ENCODE peak calls at places on chromosomes 11 and 22, in eight cellular contexts. X is body of pancreas; R is CD8-positive, alpha-beta T cell; T is OCI-LY7; K is AG04450; F is right lobe of liver; U is Panc1; N is coronary artery. H is an unnamed sample.

GRCh38 chr11:47616726-47617416 is 22.7 kb upstream of the C1QTNF4 start:
- DNase-seq in X (peak), R (no peak), T (peak), K (peak), F (no peak), U (peak), N (no peak), H (peak)

GRCh38 chr11:28383471-28383870 is 275.3 kb downstream of the METTL15 start:
- DNase-seq in X (no peak), R (no peak), T (no peak), K (no peak), F (no peak), U (no peak), N (no peak), H (no peak)

GRCh38 chr22:40289991-40290459 is 56.3 kb upstream of the ADSL start:
- DNase-seq in X (no peak), R (peak), T (no peak), K (no peak), F (no peak), U (no peak), N (no peak), H (no peak)

GRCh38 chr11:7655253-7656217 is 17.8 kb downstream of the CYB5R2 start:
- DNase-seq in X (no peak), R (no peak), T (no peak), K (no peak), F (no peak), U (no peak), N (peak), H (no peak)

GRCh38 chr22:40345801-40346177 is 511 bp upstream of the ADSL start:
- DNase-seq in X (peak), R (peak), T (peak), K (no peak), F (no peak), U (no peak), N (no peak), H (peak)

GRCh38 chr11:110712643-110713468 is 619 bp upstream of the ARHGAP20 start:
- DNase-seq in X (no peak), R (no peak), T (no peak), K (no peak), F (peak), U (no peak), N (peak), H (peak)

GRCh38 chr22:33806191-33806590 is 114.1 kb downstream of the LARGE1 start:
- DNase-seq in X (no peak), R (no peak), T (peak), K (no peak), F (peak), U (no peak), N (no peak), H (no peak)

GRCh38 chr11:7605544-7605943 is 67.8 kb downstream of the CYB5R2 start:
- DNase-seq in X (no peak), R (no peak), T (no peak), K (no peak), F (no peak), U (no peak), N (no peak), H (no peak)

GRCh38 chr11:12069053-12069676 is 41.2 kb upstream of the MICAL2 start:
- DNase-seq in X (no peak), R (no peak), T (no peak), K (no peak), F (no peak), U (no peak), N (no peak), H (no peak)

GRCh38 chr22:44448271-44448780 is 49.7 kb downstream of the RTL6 start:
- DNase-seq in X (peak), R (no peak), T (no peak), K (peak), F (no peak), U (peak), N (no peak), H (no peak)

GRCh38 chr22:29146771-29147170 is 58.9 kb upstream of the EMID1 start:
- DNase-seq in X (no peak), R (no peak), T (no peak), K (no peak), F (no peak), U (no peak), N (peak), H (no peak)

GRCh38 chr11:134037093-134037908 is 31.6 kb upstream of the JAM3 start:
- DNase-seq in X (peak), R (peak), T (no peak), K (peak), F (peak), U (no peak), N (no peak), H (peak)

GRCh38 chr11:63503492-63503891 is 2.4 kb upstream of the LGALS12 start:
- DNase-seq in X (no peak), R (no peak), T (no peak), K (no peak), F (no peak), U (no peak), N (no peak), H (no peak)

GRCh38 chr22:41501209-41501608 is 32.3 kb downstream of the ACO2 start:
- DNase-seq in X (no peak), R (no peak), T (peak), K (no peak), F (no peak), U (no peak), N (no peak), H (no peak)

GRCh38 chr22:43185860-43186261 is 1.1 kb downstream of the TTLL12 start:
- DNase-seq in X (peak), R (no peak), T (peak), K (no peak), F (peak), U (no peak), N (no peak), H (peak)

GRCh38 chr22:31056986-31057599 is 24.0 kb upstream of the SMTN start:
- DNase-seq in X (no peak), R (no peak), T (no peak), K (no peak), F (no peak), U (no peak), N (no peak), H (no peak)

GRCh38 chr11:74478877-74479276 is 11.5 kb upstream of the KCNE3 start:
- DNase-seq in X (no peak), R (no peak), T (no peak), K (no peak), F (no peak), U (no peak), N (no peak), H (no peak)

GRCh38 chr11:122634507-122634906 is 21.0 kb upstream of the UBASH3B start:
- DNase-seq in X (no peak), R (no peak), T (peak), K (no peak), F (no peak), U (no peak), N (no peak), H (peak)

GRCh38 chr11:125479113-125479512 is 17.0 kb downstream of the FEZ1 start:
- DNase-seq in X (no peak), R (no peak), T (no peak), K (no peak), F (no peak), U (no peak), N (no peak), H (no peak)

GRCh38 chr11:69939551-69940245 is 120.5 kb upstream of the FGF3 start:
- DNase-seq in X (peak), R (no peak), T (no peak), K (no peak), F (peak), U (no peak), N (peak), H (no peak)

GRCh38 chr22:29331213-29331612 is 15.7 kb upstream of the RASL10A start:
- DNase-seq in X (no peak), R (no peak), T (no peak), K (no peak), F (no peak), U (no peak), N (no peak), H (no peak)

GRCh38 chr11:3106736-3107524 is 49.7 kb upstream of the CARS1 start:
- DNase-seq in X (peak), R (no peak), T (no peak), K (no peak), F (peak), U (no peak), N (peak), H (peak)

GRCh38 chr22:25060522-25061071 is 108.1 kb downstream of the KIAA1671 start:
- DNase-seq in X (no peak), R (peak), T (no peak), K (no peak), F (no peak), U (no peak), N (no peak), H (no peak)
- TF ChIP-seq CTCF in X (no peak), R (peak), T (peak), K (no peak), F (peak), U (no peak), N (peak), H (peak)

GRCh38 chr11:65593518-65594414 is 1.8 kb downstream of the KCNK7 start:
- DNase-seq in X (no peak), R (peak), T (peak), K (no peak), F (peak), U (no peak), N (no peak), H (peak)
- TF ChIP-seq CTCF in X (peak), R (peak), T (peak), K (peak), F (peak), U (peak), N (peak), H (peak)

GRCh38 chr22:35378547-35379078 is 2.3 kb upstream of the HMOX1 start:
- DNase-seq in X (no peak), R (no peak), T (no peak), K (no peak), F (no peak), U (no peak), N (no peak), H (no peak)

GRCh38 chr22:35381424-35381772 is 502 bp downstream of the HMOX1 start:
- DNase-seq in X (no peak), R (no peak), T (no peak), K (no peak), F (no peak), U (no peak), N (no peak), H (no peak)

GRCh38 chr22:35379146-35379993 is 1.5 kb upstream of the HMOX1 start:
- DNase-seq in X (no peak), R (no peak), T (no peak), K (no peak), F (no peak), U (no peak), N (no peak), H (no peak)

GRCh38 chr22:35380013-35380412 is 883 bp upstream of the HMOX1 start:
- DNase-seq in X (no peak), R (no peak), T (no peak), K (no peak), F (no peak), U (no peak), N (no peak), H (no peak)

GRCh38 chr22:35380537-35381423 is at the start of gene HMOX1:
- DNase-seq in X (peak), R (peak), T (peak), K (peak), F (peak), U (no peak), N (peak), H (peak)
- TF ChIP-seq CTCF in X (no peak), R (no peak), T (no peak), K (no peak), F (no peak), U (no peak), N (no peak), H (no peak)

GRCh38 chr11:119673389-119674336 is 55.3 kb downstream of the NECTIN1 start:
- DNase-seq in X (no peak), R (no peak), T (peak), K (no peak), F (no peak), U (no peak), N (no peak), H (no peak)
- TF ChIP-seq CTCF in X (no peak), R (no peak), T (peak), K (no peak), F (peak), U (no peak), N (no peak), H (no peak)

GRCh38 chr11:72250661-72251465 is 6.9 kb upstream of the PHOX2A start:
- DNase-seq in X (no peak), R (no peak), T (no peak), K (no peak), F (no peak), U (no peak), N (no peak), H (no peak)
- TF ChIP-seq CTCF in X (no peak), R (no peak), T (no peak), K (no peak), F (no peak), U (no peak), N (no peak), H (no peak)

GRCh38 chr11:62054484-62055121 is 69.2 kb upstream of the INCENP start:
- DNase-seq in X (peak), R (no peak), T (peak), K (no peak), F (no peak), U (peak), N (no peak), H (no peak)
- TF ChIP-seq CTCF in X (no peak), R (no peak), T (peak), K (peak), F (peak), U (peak), N (no peak), H (peak)

GRCh38 chr11:115985896-115986295 is 481.7 kb upstream of the CADM1 start:
- DNase-seq in X (no peak), R (no peak), T (no peak), K (no peak), F (no peak), U (no peak), N (no peak), H (no peak)

GRCh38 chr11:115982666-115983065 is 478.5 kb upstream of the CADM1 start:
- DNase-seq in X (no peak), R (no peak), T (no peak), K (no peak), F (no peak), U (no peak), N (no peak), H (no peak)

GRCh38 chr11:115980747-115981475 is 476.7 kb upstream of the CADM1 start:
- DNase-seq in X (no peak), R (no peak), T (no peak), K (no peak), F (no peak), U (no peak), N (no peak), H (no peak)

GRCh38 chr11:115981814-115982471 is 477.7 kb upstream of the CADM1 start:
- DNase-seq in X (no peak), R (no peak), T (no peak), K (no peak), F (no peak), U (no peak), N (no peak), H (no peak)

GRCh38 chr11:115984228-115984627 is 480.0 kb upstream of the CADM1 start:
- DNase-seq in X (no peak), R (no peak), T (peak), K (no peak), F (no peak), U (no peak), N (no peak), H (no peak)
- TF ChIP-seq CTCF in X (no peak), R (no peak), T (peak), K (no peak), F (no peak), U (no peak), N (no peak), H (no peak)

GRCh38 chr11:102007567-102008437 is 39.4 kb upstream of the CFAP300 start:
- DNase-seq in X (no peak), R (no peak), T (peak), K (peak), F (no peak), U (peak), N (no peak), H (no peak)
- TF ChIP-seq CTCF in X (peak), R (peak), T (peak), K (peak), F (peak), U (peak), N (no peak), H (peak)

GRCh38 chr11:107651672-107652071 is 60.2 kb downstream of the SLN start:
- DNase-seq in X (no peak), R (no peak), T (no peak), K (no peak), F (no peak), U (no peak), N (no peak), H (no peak)
- TF ChIP-seq CTCF in X (no peak), R (no peak), T (peak), K (no peak), F (no peak), U (no peak), N (no peak), H (no peak)

H was measured in nephron progenitor cell.